ENCODE peak calls at places on chromosomes 4 and X, in ten cellular contexts. S, E, K, Q, P, H, G, M, X and Y are unnamed samples.

GRCh38 chrX:1502241-1502640 is 34.7 kb downstream of the P2RY8 start:
- DNase-seq in S (no peak), E (no peak), K (no peak), Q (no peak), P (no peak), H (no peak), G (no peak), M (peak; percentile 45), X (no peak), Y (no peak)

GRCh38 chrX:344371-344901 is 25.8 kb upstream of the GTPBP6 start:
- DNase-seq in S (no peak), E (no peak), K (peak; percentile 15), Q (no peak), P (no peak), H (no peak), G (no peak), M (no peak), X (no peak), Y (peak; percentile 40)

GRCh38 chrX:54640721-54641120 is 110.7 kb downstream of the GNL3L start:
- DNase-seq in S (no peak), E (no peak), K (no peak), Q (no peak), P (no peak), H (no peak), G (peak; percentile 31), M (no peak), X (no peak), Y (no peak)

GRCh38 chr4:74933562-74934015 is 673 bp downstream of the PARM1 start:
- DNase-seq in S (peak; percentile 50), E (no peak), K (peak; percentile 29), Q (no peak), P (no peak), H (peak; percentile 16), G (no peak), M (no peak), X (no peak), Y (no peak)

GRCh38 chr4:2792711-2793577 is at the start of gene SH3BP2:
- DNase-seq in S (peak; percentile 90), E (no peak), K (peak; percentile 92), Q (peak; percentile 58), P (peak; percentile 54), H (peak; percentile 94), G (no peak), M (no peak), X (peak; percentile 78), Y (peak; percentile 88)

GRCh38 chr4:1407657-1408333 is 1.6 kb upstream of the NKX1-1 start:
- DNase-seq in S (no peak), E (no peak), K (no peak), Q (no peak), P (no peak), H (peak; percentile 17), G (no peak), M (no peak), X (no peak), Y (no peak)

GRCh38 chr4:147714575-147715401 is 17.1 kb upstream of the ARHGAP10 start:
- DNase-seq in S (no peak), E (no peak), K (peak; percentile 42), Q (no peak), P (no peak), H (peak; percentile 84), G (no peak), M (peak; percentile 84), X (peak; percentile 70), Y (peak; percentile 90)

GRCh38 chr4:183100827-183101226 is 1.8 kb downstream of the WWC2 start:
- DNase-seq in S (no peak), E (no peak), K (no peak), Q (no peak), P (no peak), H (no peak), G (no peak), M (no peak), X (no peak), Y (no peak)

GRCh38 chr4:155931634-155932033 is 22.0 kb downstream of the CTSO start:
- DNase-seq in S (no peak), E (no peak), K (no peak), Q (no peak), P (no peak), H (no peak), G (no peak), M (no peak), X (no peak), Y (no peak)

GRCh38 chr4:47213539-47213938 is 182.2 kb downstream of the GABRB1 start:
- DNase-seq in S (no peak), E (no peak), K (no peak), Q (no peak), P (no peak), H (no peak), G (no peak), M (no peak), X (no peak), Y (no peak)

GRCh38 chr4:150348079-150348478 is 233.9 kb upstream of the MAB21L2 start:
- DNase-seq in S (no peak), E (no peak), K (no peak), Q (no peak), P (no peak), H (peak; percentile 10), G (no peak), M (no peak), X (peak; percentile 30), Y (no peak)

GRCh38 chrX:85084770-85085393 is 81.2 kb downstream of the APOOL start:
- DNase-seq in S (peak; percentile 23), E (no peak), K (no peak), Q (peak; percentile 1), P (no peak), H (peak; percentile 40), G (no peak), M (no peak), X (no peak), Y (no peak)

GRCh38 chrX:101385795-101386541 is at the start of gene BTK:
- DNase-seq in S (no peak), E (no peak), K (no peak), Q (no peak), P (no peak), H (no peak), G (no peak), M (no peak), X (no peak), Y (no peak)